ENCODE peak calls at places on chromosomes 3 and 15, in seven cellular contexts. One of them, this sample, is unnamed.

GRCh38 chr3:9503283-9503682 is 50.3 kb downstream of the LHFPL4 start:
- DNase-seq in pons: peak
- DNase-seq in NCI-H748 treated with DMSO at 0.1 percent for 48 hours: peak
- DNase-seq in NCI-H460: peak
- DNase-seq in caudate nucleus: no peak
- DNase-seq in upper lobe of right lung: peak
- DNase-seq in Kasumi-1: peak
- DNase-seq in this sample: peak

GRCh38 chr3:23075478-23075877 is 127.6 kb upstream of the UBE2E2 start:
- DNase-seq in pons: no peak
- DNase-seq in NCI-H748 treated with DMSO at 0.1 percent for 48 hours: no peak
- DNase-seq in NCI-H460: no peak
- DNase-seq in caudate nucleus: no peak
- DNase-seq in upper lobe of right lung: no peak
- DNase-seq in Kasumi-1: no peak
- DNase-seq in this sample: no peak

GRCh38 chr3:17489139-17489538 is 253.3 kb downstream of the TBC1D5 start:
- DNase-seq in pons: no peak
- DNase-seq in NCI-H748 treated with DMSO at 0.1 percent for 48 hours: no peak
- DNase-seq in NCI-H460: no peak
- DNase-seq in caudate nucleus: no peak
- DNase-seq in upper lobe of right lung: no peak
- DNase-seq in Kasumi-1: no peak
- DNase-seq in this sample: no peak

GRCh38 chr15:41411441-41411840 is 5.5 kb upstream of the RTF1 start:
- DNase-seq in pons: no peak
- DNase-seq in NCI-H748 treated with DMSO at 0.1 percent for 48 hours: no peak
- DNase-seq in NCI-H460: no peak
- DNase-seq in caudate nucleus: no peak
- DNase-seq in upper lobe of right lung: no peak
- DNase-seq in Kasumi-1: no peak
- DNase-seq in this sample: no peak

GRCh38 chr3:52783211-52783555 is 5.8 kb downstream of the ITIH1 start:
- DNase-seq in pons: no peak
- DNase-seq in NCI-H748 treated with DMSO at 0.1 percent for 48 hours: no peak
- DNase-seq in NCI-H460: no peak
- DNase-seq in caudate nucleus: no peak
- DNase-seq in upper lobe of right lung: peak
- DNase-seq in Kasumi-1: no peak
- DNase-seq in this sample: no peak

GRCh38 chr15:71677352-71677751 is 133.0 kb upstream of the NR2E3 start:
- DNase-seq in pons: no peak
- DNase-seq in NCI-H748 treated with DMSO at 0.1 percent for 48 hours: no peak
- DNase-seq in NCI-H460: no peak
- DNase-seq in caudate nucleus: no peak
- DNase-seq in upper lobe of right lung: no peak
- DNase-seq in Kasumi-1: no peak
- DNase-seq in this sample: no peak

GRCh38 chr3:112699436-112699978 is 58.6 kb upstream of the CCDC80 start:
- DNase-seq in pons: no peak
- DNase-seq in NCI-H748 treated with DMSO at 0.1 percent for 48 hours: no peak
- DNase-seq in NCI-H460: no peak
- DNase-seq in caudate nucleus: no peak
- DNase-seq in upper lobe of right lung: no peak
- DNase-seq in Kasumi-1: no peak
- DNase-seq in this sample: no peak

GRCh38 chr3:186514296-186515002 is 29.7 kb downstream of the CRYGS start:
- DNase-seq in pons: no peak
- DNase-seq in NCI-H748 treated with DMSO at 0.1 percent for 48 hours: no peak
- DNase-seq in NCI-H460: peak
- DNase-seq in caudate nucleus: no peak
- DNase-seq in upper lobe of right lung: no peak
- DNase-seq in Kasumi-1: peak
- DNase-seq in this sample: no peak

GRCh38 chr3:42045719-42046243 is 45.4 kb upstream of the TRAK1 start:
- DNase-seq in pons: no peak
- DNase-seq in NCI-H748 treated with DMSO at 0.1 percent for 48 hours: no peak
- DNase-seq in NCI-H460: no peak
- DNase-seq in caudate nucleus: no peak
- DNase-seq in upper lobe of right lung: no peak
- DNase-seq in Kasumi-1: no peak
- DNase-seq in this sample: no peak

GRCh38 chr3:46706771-46707582 is 5.8 kb downstream of the TMIE start:
- DNase-seq in pons: no peak
- DNase-seq in NCI-H748 treated with DMSO at 0.1 percent for 48 hours: no peak
- DNase-seq in NCI-H460: no peak
- DNase-seq in caudate nucleus: no peak
- DNase-seq in upper lobe of right lung: peak
- DNase-seq in Kasumi-1: no peak
- DNase-seq in this sample: no peak

GRCh38 chr15:32844118-32844711 is 126.4 kb downstream of the GREM1 start:
- DNase-seq in pons: peak
- DNase-seq in NCI-H748 treated with DMSO at 0.1 percent for 48 hours: peak
- DNase-seq in NCI-H460: no peak
- DNase-seq in caudate nucleus: no peak
- DNase-seq in upper lobe of right lung: no peak
- DNase-seq in Kasumi-1: peak
- DNase-seq in this sample: peak

GRCh38 chr15:100060276-100060926 is 281.4 kb downstream of the ADAMTS17 start:
- DNase-seq in pons: peak
- DNase-seq in NCI-H748 treated with DMSO at 0.1 percent for 48 hours: no peak
- DNase-seq in NCI-H460: no peak
- DNase-seq in caudate nucleus: no peak
- DNase-seq in upper lobe of right lung: no peak
- DNase-seq in Kasumi-1: no peak
- DNase-seq in this sample: no peak

GRCh38 chr3:52710512-52710911 is 4.6 kb downstream of the SPCS1 start:
- DNase-seq in pons: no peak
- DNase-seq in NCI-H748 treated with DMSO at 0.1 percent for 48 hours: no peak
- DNase-seq in NCI-H460: no peak
- DNase-seq in caudate nucleus: no peak
- DNase-seq in upper lobe of right lung: no peak
- DNase-seq in Kasumi-1: no peak
- DNase-seq in this sample: no peak

GRCh38 chr3:10373686-10374261 is 52.9 kb upstream of the SEC13 start:
- DNase-seq in pons: no peak
- DNase-seq in NCI-H748 treated with DMSO at 0.1 percent for 48 hours: no peak
- DNase-seq in NCI-H460: no peak
- DNase-seq in caudate nucleus: no peak
- DNase-seq in upper lobe of right lung: no peak
- DNase-seq in Kasumi-1: no peak
- DNase-seq in this sample: no peak

GRCh38 chr3:23763040-23763477 is 42.7 kb upstream of the UBE2E1 start:
- DNase-seq in pons: no peak
- DNase-seq in NCI-H748 treated with DMSO at 0.1 percent for 48 hours: no peak
- DNase-seq in NCI-H460: no peak
- DNase-seq in caudate nucleus: no peak
- DNase-seq in upper lobe of right lung: no peak
- DNase-seq in Kasumi-1: no peak
- DNase-seq in this sample: no peak

GRCh38 chr3:101009386-101009785 is 16.2 kb upstream of the ABI3BP start:
- DNase-seq in pons: no peak
- DNase-seq in NCI-H748 treated with DMSO at 0.1 percent for 48 hours: no peak
- DNase-seq in NCI-H460: no peak
- DNase-seq in caudate nucleus: no peak
- DNase-seq in upper lobe of right lung: no peak
- DNase-seq in Kasumi-1: no peak
- DNase-seq in this sample: no peak

GRCh38 chr3:71582612-71583568 is 638 bp downstream of the FOXP1 start:
- DNase-seq in pons: peak
- DNase-seq in NCI-H748 treated with DMSO at 0.1 percent for 48 hours: peak
- DNase-seq in NCI-H460: no peak
- DNase-seq in caudate nucleus: no peak
- DNase-seq in upper lobe of right lung: peak
- DNase-seq in Kasumi-1: peak
- DNase-seq in this sample: no peak

GRCh38 chr15:92653366-92653765 is 2.2 kb downstream of the FAM174B start:
- DNase-seq in pons: no peak
- DNase-seq in NCI-H748 treated with DMSO at 0.1 percent for 48 hours: no peak
- DNase-seq in NCI-H460: no peak
- DNase-seq in caudate nucleus: no peak
- DNase-seq in upper lobe of right lung: no peak
- DNase-seq in Kasumi-1: no peak
- DNase-seq in this sample: no peak

GRCh38 chr3:117726776-117727175 is 1017.2 kb downstream of the TUSC7 start:
- DNase-seq in pons: no peak
- DNase-seq in NCI-H748 treated with DMSO at 0.1 percent for 48 hours: no peak
- DNase-seq in NCI-H460: no peak
- DNase-seq in caudate nucleus: no peak
- DNase-seq in upper lobe of right lung: no peak
- DNase-seq in Kasumi-1: no peak
- DNase-seq in this sample: no peak

GRCh38 chr3:86711634-86712033 is 279.3 kb downstream of the VGLL3 start:
- DNase-seq in pons: no peak
- DNase-seq in NCI-H748 treated with DMSO at 0.1 percent for 48 hours: no peak
- DNase-seq in NCI-H460: no peak
- DNase-seq in caudate nucleus: no peak
- DNase-seq in upper lobe of right lung: no peak
- DNase-seq in Kasumi-1: no peak
- DNase-seq in this sample: no peak

GRCh38 chr15:79168922-79169322 is 78.3 kb upstream of the RASGRF1 start:
- DNase-seq in pons: peak
- DNase-seq in NCI-H748 treated with DMSO at 0.1 percent for 48 hours: peak
- DNase-seq in NCI-H460: no peak
- DNase-seq in caudate nucleus: peak
- DNase-seq in upper lobe of right lung: no peak
- DNase-seq in Kasumi-1: no peak
- DNase-seq in this sample: peak

GRCh38 chr3:53122255-53122932 is 7.8 kb downstream of the RFT1 start:
- DNase-seq in pons: no peak
- DNase-seq in NCI-H748 treated with DMSO at 0.1 percent for 48 hours: no peak
- DNase-seq in NCI-H460: no peak
- DNase-seq in caudate nucleus: no peak
- DNase-seq in upper lobe of right lung: no peak
- DNase-seq in Kasumi-1: no peak
- DNase-seq in this sample: no peak